ENCODE peak calls at places on chromosomes 4 and X, in four cellular contexts. One of them, this sample, is unnamed.

GRCh38 chrX:44947995-44948394 is 75.0 kb downstream of the KDM6A start:
- DNase-seq in Panc1: no peak
- DNase-seq in K562: no peak
- DNase-seq in HepG2: no peak
- DNase-seq in this sample: no peak

GRCh38 chrX:12011075-12011474 is 127.2 kb upstream of the FRMPD4 start:
- DNase-seq in HepG2: no peak
- DNase-seq in Panc1: no peak
- DNase-seq in K562: no peak
- DNase-seq in this sample: no peak

GRCh38 chr4:185520119-185520518 is 15.2 kb downstream of the PDLIM3 start:
- DNase-seq in K562: no peak
- DNase-seq in Panc1: no peak
- DNase-seq in HepG2: no peak
- DNase-seq in this sample: no peak

GRCh38 chrX:136063340-136064079 is 78.3 kb downstream of the SLC9A6 start:
- DNase-seq in K562: no peak
- DNase-seq in Panc1: no peak
- DNase-seq in HepG2: no peak
- DNase-seq in this sample: no peak

GRCh38 chrX:7147431-7147977 is at the start of gene STS:
- DNase-seq in HepG2: no peak
- DNase-seq in K562: no peak
- DNase-seq in Panc1: no peak
- DNase-seq in this sample: no peak

GRCh38 chr4:2289311-2289954 is 27.5 kb upstream of the MXD4 start:
- DNase-seq in K562: no peak
- DNase-seq in Panc1: no peak
- DNase-seq in HepG2: no peak
- DNase-seq in this sample: no peak

GRCh38 chr4:109414938-109415337 is 18.7 kb upstream of the SEC24B start:
- DNase-seq in HepG2: no peak
- DNase-seq in Panc1: no peak
- DNase-seq in K562: no peak
- DNase-seq in this sample: no peak

GRCh38 chr4:139721789-139722188 is 56.2 kb downstream of the MGST2 start:
- DNase-seq in Panc1: no peak
- DNase-seq in HepG2: no peak
- DNase-seq in K562: no peak
- DNase-seq in this sample: no peak

GRCh38 chrX:26558719-26559386 is 342.9 kb downstream of the MAGEB5 start:
- DNase-seq in HepG2: no peak
- DNase-seq in Panc1: no peak
- DNase-seq in K562: no peak
- DNase-seq in this sample: no peak

GRCh38 chr4:123621072-123621705 is 224.6 kb downstream of the SPRY1 start:
- DNase-seq in K562: no peak
- DNase-seq in HepG2: no peak
- DNase-seq in Panc1: no peak
- DNase-seq in this sample: no peak

GRCh38 chrX:54447461-54447860 is 7.3 kb downstream of the TSR2 start:
- DNase-seq in K562: no peak
- DNase-seq in HepG2: no peak
- DNase-seq in Panc1: no peak
- DNase-seq in this sample: no peak

GRCh38 chr4:123995939-123996338 is 599.3 kb downstream of the SPRY1 start:
- DNase-seq in K562: no peak
- DNase-seq in HepG2: no peak
- DNase-seq in Panc1: no peak
- DNase-seq in this sample: no peak

GRCh38 chrX:154471870-154472684 is 7.0 kb downstream of the LAGE3 start:
- DNase-seq in K562: no peak
- DNase-seq in Panc1: no peak
- DNase-seq in HepG2: no peak
- DNase-seq in this sample: no peak

GRCh38 chrX:148417934-148418333 is 82.5 kb upstream of the AFF2 start:
- DNase-seq in Panc1: no peak
- DNase-seq in HepG2: no peak
- DNase-seq in K562: no peak
- DNase-seq in this sample: no peak

GRCh38 chrX:30798810-30799209 is 90.2 kb downstream of the TAB3 start:
- DNase-seq in K562: no peak
- DNase-seq in HepG2: no peak
- DNase-seq in Panc1: no peak
- DNase-seq in this sample: no peak

GRCh38 chr4:76723373-76723772 is 174.6 kb downstream of the SOWAHB start:
- DNase-seq in HepG2: no peak
- DNase-seq in Panc1: no peak
- DNase-seq in K562: no peak
- DNase-seq in this sample: no peak

GRCh38 chr4:150240011-150240410 is 161.8 kb downstream of the DCLK2 start:
- DNase-seq in HepG2: no peak
- DNase-seq in Panc1: no peak
- DNase-seq in K562: no peak
- DNase-seq in this sample: no peak

GRCh38 chr4:4502694-4503311 is 39.0 kb downstream of the STX18 start:
- DNase-seq in K562: no peak
- DNase-seq in Panc1: no peak
- DNase-seq in HepG2: no peak
- DNase-seq in this sample: no peak

GRCh38 chr4:123452585-123452984 is 56.0 kb downstream of the SPRY1 start:
- DNase-seq in Panc1: peak
- DNase-seq in K562: no peak
- DNase-seq in HepG2: peak
- DNase-seq in this sample: no peak

GRCh38 chrX:104435249-104435648 is 130.8 kb upstream of the IL1RAPL2 start:
- DNase-seq in Panc1: no peak
- DNase-seq in HepG2: no peak
- DNase-seq in K562: no peak
- DNase-seq in this sample: no peak

GRCh38 chr4:835148-836002 is 9.4 kb upstream of the CPLX1 start:
- DNase-seq in Panc1: no peak
- DNase-seq in HepG2: peak
- DNase-seq in K562: no peak
- DNase-seq in this sample: no peak

GRCh38 chr4:48906283-48907173 is at the start of gene OCIAD2:
- DNase-seq in Panc1: no peak
- DNase-seq in K562: no peak
- DNase-seq in HepG2: no peak
- DNase-seq in this sample: peak

GRCh38 chr4:153413827-153414226 is 52.3 kb upstream of the TMEM131L start:
- DNase-seq in K562: no peak
- DNase-seq in HepG2: no peak
- DNase-seq in Panc1: no peak
- DNase-seq in this sample: no peak

GRCh38 chrX:149371984-149372383 is 133.1 kb downstream of the IDS start:
- DNase-seq in Panc1: no peak
- DNase-seq in HepG2: no peak
- DNase-seq in K562: no peak
- DNase-seq in this sample: no peak

GRCh38 chrX:80556148-80556547 is 135.9 kb downstream of the TENT5D start:
- DNase-seq in K562: no peak
- DNase-seq in HepG2: no peak
- DNase-seq in Panc1: no peak
- DNase-seq in this sample: no peak

GRCh38 chr4:11842620-11843263 is 414.0 kb upstream of the HS3ST1 start:
- DNase-seq in HepG2: no peak
- DNase-seq in Panc1: no peak
- DNase-seq in K562: no peak
- DNase-seq in this sample: no peak

GRCh38 chrX:20374866-20375530 is 108.3 kb upstream of the RPS6KA3 start:
- DNase-seq in Panc1: no peak
- DNase-seq in HepG2: peak
- DNase-seq in K562: no peak
- DNase-seq in this sample: no peak

GRCh38 chrX:123475068-123475724 is 257.7 kb downstream of the THOC2 start:
- DNase-seq in K562: no peak
- DNase-seq in Panc1: no peak
- DNase-seq in HepG2: no peak
- DNase-seq in this sample: no peak

GRCh38 chr4:2015008-2015407 is 6.2 kb upstream of the NELFA start:
- DNase-seq in HepG2: no peak
- DNase-seq in K562: no peak
- DNase-seq in Panc1: no peak
- DNase-seq in this sample: no peak

GRCh38 chr4:1500231-1500965 is 94.2 kb upstream of the NKX1-1 start:
- DNase-seq in K562: no peak
- DNase-seq in Panc1: no peak
- DNase-seq in HepG2: no peak
- DNase-seq in this sample: no peak

GRCh38 chr4:110411599-110412011 is 64.3 kb upstream of the ENPEP start:
- DNase-seq in Panc1: no peak
- DNase-seq in HepG2: no peak
- DNase-seq in K562: no peak
- DNase-seq in this sample: no peak

GRCh38 chr4:4377683-4378082 is 9.2 kb upstream of the NSG1 start:
- DNase-seq in K562: no peak
- DNase-seq in Panc1: no peak
- DNase-seq in HepG2: no peak
- DNase-seq in this sample: no peak

GRCh38 chr4:2068566-2068965 is 9.4 kb downstream of the NAT8L start:
- DNase-seq in Panc1: no peak
- DNase-seq in K562: no peak
- DNase-seq in HepG2: no peak
- DNase-seq in this sample: no peak

GRCh38 chrX:40063555-40063954 is 34.2 kb downstream of the BCOR start:
- DNase-seq in Panc1: no peak
- DNase-seq in HepG2: no peak
- DNase-seq in K562: no peak
- DNase-seq in this sample: no peak

GRCh38 chrX:40061005-40061404 is 36.8 kb downstream of the BCOR start:
- DNase-seq in Panc1: no peak
- DNase-seq in K562: no peak
- DNase-seq in HepG2: no peak
- DNase-seq in this sample: no peak

GRCh38 chrX:40061871-40062524 is 35.8 kb downstream of the BCOR start:
- DNase-seq in HepG2: no peak
- DNase-seq in K562: no peak
- DNase-seq in Panc1: no peak
- DNase-seq in this sample: no peak

GRCh38 chrX:40064055-40064597 is 33.6 kb downstream of the BCOR start:
- DNase-seq in Panc1: no peak
- DNase-seq in HepG2: no peak
- DNase-seq in K562: peak
- DNase-seq in this sample: no peak

DNA sequence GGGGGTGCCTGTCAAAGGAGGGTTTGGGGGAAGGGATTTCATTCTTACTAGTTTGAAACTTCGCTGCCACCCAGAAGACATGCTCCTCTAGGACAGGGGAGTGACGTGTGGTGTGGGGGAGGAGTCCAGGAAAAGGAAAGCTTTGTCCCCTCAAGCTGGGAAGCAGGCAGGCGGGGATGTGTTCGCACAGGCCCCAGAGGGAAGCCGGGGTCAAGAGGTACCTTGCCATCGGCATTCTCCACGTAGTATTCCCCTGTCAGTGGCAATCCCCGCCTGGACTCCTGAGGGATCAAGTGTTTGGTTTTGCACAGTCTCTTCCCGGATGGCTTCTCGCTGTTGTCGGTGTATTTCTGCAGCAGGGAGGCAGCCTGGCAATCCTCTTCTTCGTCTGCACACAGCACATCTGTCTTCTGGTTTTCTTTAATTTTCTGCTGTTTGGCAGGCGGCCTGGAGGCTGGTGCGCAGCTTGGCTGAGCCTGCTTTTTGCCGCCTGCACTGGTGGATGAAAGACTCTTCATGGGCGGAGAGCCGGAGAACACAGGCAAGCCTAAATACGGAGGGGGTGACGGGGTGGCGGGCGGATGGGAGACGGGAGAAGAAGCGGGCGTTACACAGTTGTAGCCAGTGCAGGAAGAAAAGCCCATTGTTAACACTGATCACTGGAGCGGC is 35.1 kb downstream of the BCOR start:
- DNase-seq in Panc1: no peak
- DNase-seq in HepG2: no peak
- DNase-seq in K562: no peak
- DNase-seq in this sample: no peak
- TF ChIP-seq POLR2AphosphoS5 in Panc1: no peak
- TF ChIP-seq POLR2AphosphoS5 in HepG2: no peak
- TF ChIP-seq POLR2AphosphoS5 in K562: no peak
- TF ChIP-seq POLR2AphosphoS5 in this sample: no peak

GRCh38 chr4:125104616-125105015 is 210.1 kb upstream of the FAT4 start:
- DNase-seq in Panc1: no peak
- DNase-seq in K562: no peak
- DNase-seq in HepG2: no peak
- DNase-seq in this sample: no peak
- TF ChIP-seq TCF7L2 in Panc1: no peak
- TF ChIP-seq TCF7L2 in K562: no peak
- TF ChIP-seq TCF7L2 in HepG2: no peak
- TF ChIP-seq TCF7L2 in this sample: no peak

DNA sequence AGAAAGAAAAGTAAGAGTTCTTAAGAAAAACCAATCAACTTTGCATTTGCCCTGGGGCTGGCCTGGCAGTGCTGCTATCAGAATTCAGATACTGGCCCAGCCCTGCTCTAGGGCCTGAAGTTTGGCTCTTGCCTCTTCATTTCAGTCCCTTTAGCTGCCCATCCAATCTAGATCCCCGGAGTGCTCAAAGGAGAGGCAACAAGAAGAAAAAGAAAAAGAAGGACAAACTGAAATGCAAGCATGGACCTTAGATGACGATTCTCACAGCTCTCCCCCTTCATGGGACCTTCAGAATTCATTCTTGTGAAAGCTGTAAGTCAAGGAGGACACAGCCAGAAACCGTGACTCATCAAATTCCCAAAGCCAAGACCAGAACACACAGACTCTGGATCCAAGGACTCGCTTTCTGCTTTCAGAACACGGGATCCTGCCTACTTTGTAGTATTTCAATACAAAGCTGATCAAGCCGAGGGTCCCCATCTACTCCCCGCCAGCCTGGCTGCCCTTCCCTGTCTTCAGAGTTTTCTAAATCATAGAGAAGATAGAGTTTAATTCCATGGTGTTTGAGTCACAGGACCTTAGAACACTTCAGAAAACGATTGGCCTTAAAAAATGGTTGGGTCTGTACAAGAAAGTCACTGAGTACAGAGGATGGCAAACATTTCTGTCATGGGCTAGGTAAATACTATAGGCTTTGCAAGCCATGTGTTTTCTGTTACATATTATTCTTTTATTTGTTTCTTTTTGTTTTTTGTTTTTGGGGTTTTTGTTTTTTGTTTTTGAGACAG is 103.7 kb downstream of the RBM47 start:
- DNase-seq in K562: peak
- DNase-seq in Panc1: no peak
- DNase-seq in HepG2: no peak
- DNase-seq in this sample: peak
- TF ChIP-seq POLR2AphosphoS5 in K562: no peak
- TF ChIP-seq POLR2AphosphoS5 in Panc1: no peak
- TF ChIP-seq POLR2AphosphoS5 in HepG2: no peak
- TF ChIP-seq POLR2AphosphoS5 in this sample: no peak

DNA sequence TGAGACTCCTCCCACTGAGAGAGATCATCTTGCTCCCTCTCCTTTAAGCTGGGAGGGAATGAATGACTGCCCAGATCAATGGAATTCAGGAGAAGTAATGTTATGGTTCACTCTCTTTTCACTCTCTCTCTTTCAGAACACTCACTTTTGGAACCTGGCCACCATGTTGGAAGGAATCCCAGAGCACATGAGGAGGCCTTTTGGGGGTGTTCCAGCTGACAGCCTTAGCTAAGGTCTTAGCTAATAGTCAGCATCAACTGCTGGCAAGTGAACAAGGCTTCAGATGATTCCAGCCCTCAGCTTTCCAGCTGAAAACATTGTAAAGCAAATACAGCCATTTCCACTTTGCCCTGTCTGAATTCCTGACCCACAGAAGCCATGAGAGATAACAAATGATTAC is 124.0 kb upstream of the CLNK start:
- DNase-seq in Panc1: no peak
- DNase-seq in K562: no peak
- DNase-seq in HepG2: no peak
- DNase-seq in this sample: no peak
- TF ChIP-seq TCF7L2 in Panc1: no peak
- TF ChIP-seq TCF7L2 in K562: no peak
- TF ChIP-seq TCF7L2 in HepG2: no peak
- TF ChIP-seq TCF7L2 in this sample: no peak